ENCODE peak calls at places on chromosomes 16 and 17, in four cellular contexts. M is HepG2, S is K562, G is GM12878. F is an unnamed sample.

GRCh38 chr16:83473109-83473508 is 334.7 kb upstream of the HSBP1 start:
- DNase-seq in M (no peak), S (no peak), G (no peak), F (no peak)

GRCh38 chr17:48427598-48427997 is 2.4 kb downstream of the SKAP1 start:
- DNase-seq in M (no peak), S (peak), G (no peak), F (no peak)

GRCh38 chr17:38426441-38426840 is 1.8 kb upstream of the ARHGAP23 start:
- DNase-seq in M (no peak), S (no peak), G (no peak), F (no peak)

GRCh38 chr16:49688298-49688697 is 167.6 kb downstream of the ZNF423 start:
- DNase-seq in M (no peak), S (no peak), G (no peak), F (peak)

GRCh38 chr16:70432800-70433455 is 6.0 kb downstream of the ST3GAL2 start:
- DNase-seq in M (no peak), S (no peak), G (no peak), F (no peak)

GRCh38 chr17:56009795-56010715 is 143.2 kb upstream of the ANKFN1 start:
- DNase-seq in M (no peak), S (no peak), G (no peak), F (no peak)

GRCh38 chr17:40547079-40547784 is 18.0 kb downstream of the CCR7 start:
- DNase-seq in M (no peak), S (no peak), G (no peak), F (peak)

GRCh38 chr16:17503331-17503730 is 32.6 kb upstream of the XYLT1 start:
- DNase-seq in M (no peak), S (no peak), G (no peak), F (no peak)

GRCh38 chr16:50099957-50100648 is 34.3 kb downstream of the HEATR3 start:
- DNase-seq in M (no peak), S (no peak), G (no peak), F (no peak)

GRCh38 chr17:6374761-6375312 is 60.1 kb downstream of the AIPL1 start:
- DNase-seq in M (no peak), S (peak), G (no peak), F (peak)

GRCh38 chr16:59111280-59111679 is 377.2 kb upstream of the GOT2 start:
- DNase-seq in M (no peak), S (no peak), G (no peak), F (no peak)

GRCh38 chr17:50322271-50322670 is 23.7 kb upstream of the XYLT2 start:
- DNase-seq in M (no peak), S (no peak), G (no peak), F (no peak)

GRCh38 chr17:38539386-38539785 is 66.4 kb downstream of the SRCIN1 start:
- DNase-seq in M (no peak), S (no peak), G (no peak), F (no peak)

GRCh38 chr17:81734405-81735055 is 22.4 kb downstream of the SLC25A10 start:
- DNase-seq in M (no peak), S (no peak), G (no peak), F (no peak)

GRCh38 chr16:66299349-66299748 is 67.1 kb upstream of the CDH5 start:
- DNase-seq in M (no peak), S (no peak), G (no peak), F (no peak)

GRCh38 chr17:283911-284675 is 68.5 kb downstream of the RPH3AL start:
- DNase-seq in M (no peak), S (no peak), G (no peak), F (no peak)

GRCh38 chr16:55203570-55203969 is 120.4 kb upstream of the IRX6 start:
- DNase-seq in M (no peak), S (no peak), G (no peak), F (no peak)

GRCh38 chr16:50153648-50154368 is 702 bp downstream of the TENT4B start:
- DNase-seq in M (no peak), S (peak), G (no peak), F (peak)

GRCh38 chr17:65790241-65790640 is 228.8 kb upstream of the AXIN2 start:
- DNase-seq in M (no peak), S (no peak), G (no peak), F (peak)

GRCh38 chr17:78939615-78940014 is 14.4 kb upstream of the TIMP2 start:
- DNase-seq in M (no peak), S (no peak), G (no peak), F (no peak)

GRCh38 chr17:78284146-78284545 is 52.7 kb downstream of the TMEM235 start:
- DNase-seq in M (no peak), S (no peak), G (no peak), F (no peak)

GRCh38 chr17:68134046-68134637 is 98.6 kb downstream of the KPNA2 start:
- DNase-seq in M (no peak), S (no peak), G (no peak), F (no peak)

GRCh38 chr17:48322060-48322459 is 108.0 kb downstream of the SKAP1 start:
- DNase-seq in M (no peak), S (no peak), G (no peak), F (no peak)

GRCh38 chr17:17513626-17514025 is 17.4 kb upstream of the RASD1 start:
- DNase-seq in M (no peak), S (no peak), G (no peak), F (no peak)

GRCh38 chr17:13407381-13407780 is 194.3 kb downstream of the HS3ST3A1 start:
- DNase-seq in M (no peak), S (no peak), G (no peak), F (no peak)

GRCh38 chr16:71883193-71883848 is 661 bp downstream of the ZNF821 start:
- DNase-seq in M (no peak), S (peak), G (no peak), F (peak)

GRCh38 chr17:81000089-81000630 is 8.5 kb downstream of the CHMP6 start:
- DNase-seq in M (no peak), S (peak), G (no peak), F (no peak)

GRCh38 chr17:50257574-50258224 is 16.6 kb upstream of the TMEM92 start:
- DNase-seq in M (no peak), S (peak), G (no peak), F (no peak)

GRCh38 chr17:60392845-60393702 is 1.1 kb upstream of the USP32 start:
- DNase-seq in M (peak), S (no peak), G (peak), F (no peak)

GRCh38 chr17:62705116-62705515 is 77.6 kb downstream of the MRC2 start:
- DNase-seq in M (no peak), S (no peak), G (no peak), F (no peak)

GRCh38 chr17:37828313-37829124 is 83.7 kb upstream of the HNF1B start:
- DNase-seq in M (no peak), S (peak), G (no peak), F (no peak)

DNA sequence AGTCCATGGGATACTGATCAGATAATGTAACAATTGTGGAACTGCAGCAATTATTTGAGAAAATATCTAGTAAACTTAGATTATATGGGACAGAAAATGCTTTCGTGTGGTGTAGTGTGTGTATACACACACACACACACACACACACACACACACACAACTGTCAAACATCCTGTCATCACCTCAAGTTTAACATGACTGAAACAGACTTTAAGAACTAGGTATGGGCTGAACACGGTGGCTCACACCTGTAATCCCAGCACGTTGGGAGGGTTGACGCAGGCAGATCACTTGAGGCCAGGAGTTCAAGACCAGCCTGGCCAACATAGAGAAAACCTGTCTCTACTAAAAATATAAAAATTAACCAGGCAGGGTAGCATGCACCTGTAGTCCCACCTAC is 549 bp upstream of the EVI2A start:
- DNase-seq in M (no peak), S (no peak), G (no peak), F (no peak)
- TF ChIP-seq CBFB in M (no peak), S (no peak), G (no peak), F (no peak)

DNA sequence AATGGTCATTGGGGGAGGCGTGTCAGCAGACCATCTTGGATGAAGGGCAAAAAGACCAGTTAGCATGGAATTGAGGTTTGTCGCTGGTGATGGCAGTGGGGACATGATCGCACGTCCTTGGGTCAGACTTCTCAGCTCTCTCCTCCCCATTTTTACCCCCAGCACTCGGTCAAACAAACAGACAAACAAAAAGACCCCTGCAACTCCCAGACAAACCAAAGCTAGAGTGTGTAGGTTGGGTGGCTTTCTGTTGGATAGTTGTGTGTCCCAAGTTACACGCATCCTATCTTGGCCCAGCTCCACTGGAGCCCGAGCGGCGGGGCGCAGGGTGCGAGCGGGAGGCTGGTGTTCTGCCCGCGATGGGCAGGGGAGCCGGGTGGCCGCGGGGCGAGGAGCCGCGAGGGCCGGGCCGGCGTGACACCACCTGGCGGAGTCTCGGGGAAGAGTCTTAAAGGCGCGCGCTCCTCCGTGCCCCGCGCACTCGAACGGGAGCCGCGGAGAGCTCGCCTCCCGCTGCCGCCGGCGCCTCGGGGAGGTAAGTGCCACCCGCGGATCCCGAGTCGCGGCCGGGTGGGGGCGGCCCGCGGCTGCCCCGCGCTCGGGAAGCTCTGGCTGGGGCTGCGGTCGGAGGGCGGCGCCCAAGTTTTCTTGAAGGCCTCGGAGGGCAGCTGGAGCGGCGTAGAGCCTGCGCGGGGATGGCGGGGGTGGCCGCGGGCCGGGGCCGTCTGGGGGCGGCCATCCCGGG is 18.5 kb upstream of the NTN1 start:
- DNase-seq in M (no peak), S (no peak), G (no peak), F (peak)
- TF ChIP-seq CBFB in M (no peak), S (no peak), G (no peak), F (no peak)

DNA sequence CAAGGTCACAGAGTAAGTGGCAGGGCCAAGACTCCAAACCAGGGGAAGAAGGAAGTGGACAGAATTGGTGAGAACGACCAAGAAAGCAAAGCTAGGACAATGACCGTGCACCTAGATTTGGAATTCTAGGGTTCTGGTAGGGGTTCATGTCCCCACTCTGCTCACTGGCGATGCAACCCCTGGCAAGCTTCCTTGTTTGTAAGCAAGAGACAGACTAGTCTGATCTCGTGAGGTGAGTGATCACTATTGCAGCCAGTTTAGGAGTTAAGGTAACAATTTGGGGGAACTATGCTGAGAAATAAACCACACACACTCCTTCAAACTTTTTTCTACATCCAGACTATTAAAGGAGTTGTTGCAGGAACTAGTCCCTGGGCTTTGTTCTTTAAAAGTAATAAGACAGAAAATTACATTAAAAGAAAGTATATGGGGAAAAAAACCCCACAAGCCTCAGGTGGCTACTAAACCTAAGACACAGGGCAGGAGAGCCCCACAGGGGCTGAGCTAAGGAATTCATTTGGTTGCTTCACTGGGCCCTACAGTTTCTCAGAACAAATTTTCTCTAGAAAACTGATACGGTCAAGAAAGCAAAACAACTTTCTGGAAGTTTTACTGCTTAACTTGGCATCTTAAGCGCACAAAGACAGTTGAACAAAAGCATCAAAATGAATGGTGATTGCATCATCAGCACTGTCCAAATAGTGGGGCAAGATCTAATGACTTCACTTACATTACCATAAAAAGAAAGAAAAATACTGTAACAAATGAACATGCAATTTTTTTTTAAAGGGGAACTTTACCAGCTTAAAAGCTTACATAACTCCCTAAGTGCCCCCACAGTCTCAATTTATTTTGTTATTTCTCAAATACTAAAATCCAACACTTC is 47.8 kb downstream of the XPO6 start:
- DNase-seq in M (peak), S (no peak), G (no peak), F (no peak)
- TF ChIP-seq CBFB in M (no peak), S (no peak), G (no peak), F (no peak)

DNA sequence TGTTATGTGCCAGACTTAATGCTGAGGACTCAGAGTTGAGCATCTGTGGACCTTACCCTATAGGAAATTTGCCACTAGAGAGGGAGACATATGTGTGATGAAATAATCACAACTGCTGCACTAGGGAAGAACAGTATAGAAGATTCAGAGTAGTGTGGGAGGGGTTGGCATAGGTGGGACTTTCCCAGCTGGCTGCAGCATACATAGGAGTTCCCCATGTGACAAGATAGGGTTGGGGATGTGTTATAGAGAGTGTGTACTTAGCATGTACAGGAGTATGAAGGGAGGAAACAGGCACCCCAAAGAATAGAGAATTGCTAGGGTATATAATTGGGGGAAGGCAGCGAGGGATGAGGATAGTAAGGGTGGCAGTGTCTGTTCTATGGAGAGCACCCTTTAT is 2.9 kb downstream of the NUP93 start:
- DNase-seq in M (no peak), S (no peak), G (peak), F (no peak)
- TF ChIP-seq CBFB in M (no peak), S (no peak), G (no peak), F (no peak)

DNA sequence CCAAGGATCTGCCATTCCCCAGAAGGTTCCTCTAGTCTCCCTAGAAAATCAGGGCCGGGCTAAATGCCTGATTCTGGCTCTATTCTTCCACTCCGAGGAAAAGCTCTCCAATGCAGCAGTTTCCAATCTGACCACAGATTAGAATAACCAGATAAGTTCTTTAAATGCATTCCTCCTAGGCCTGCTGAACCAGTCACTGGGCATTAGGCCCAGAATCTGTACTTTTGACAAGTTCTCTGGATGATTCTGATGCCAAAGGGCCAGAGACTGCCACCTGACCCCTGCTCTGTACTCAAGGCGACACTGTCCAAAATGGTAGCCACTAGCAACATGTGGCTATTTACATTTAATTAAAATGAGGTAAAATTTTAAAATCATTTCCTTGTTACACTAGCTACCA is 22.3 kb downstream of the MAP3K14 start:
- DNase-seq in M (no peak), S (no peak), G (no peak), F (no peak)
- TF ChIP-seq CBFB in M (no peak), S (no peak), G (no peak), F (no peak)

F was measured in WTC11.